ENCODE peak calls at places on chromosomes 1 and 21, in eight cellular contexts. One of them, this sample, is unnamed.

GRCh38 chr1:201904579-201904978 is 15.9 kb downstream of the SHISA4 start:
- DNase-seq in T follicular helper cell: no peak
- DNase-seq in fibroblast of pulmonary artery: peak
- DNase-seq in CD4-positive, alpha-beta memory T cell: no peak
- DNase-seq in fibroblast of the conjunctiva: peak
- DNase-seq in occipital lobe: no peak
- DNase-seq in Right ventricle myocardium inferior: no peak
- DNase-seq in PC-3: no peak
- DNase-seq in this sample: no peak

GRCh38 chr1:165815725-165816124 is 11.7 kb upstream of the UCK2 start:
- DNase-seq in CD4-positive, alpha-beta memory T cell: no peak
- DNase-seq in T follicular helper cell: no peak
- DNase-seq in fibroblast of the conjunctiva: no peak
- DNase-seq in occipital lobe: no peak
- DNase-seq in PC-3: peak
- DNase-seq in fibroblast of pulmonary artery: peak
- DNase-seq in Right ventricle myocardium inferior: no peak
- DNase-seq in this sample: no peak

GRCh38 chr1:202649553-202650392 is 60.5 kb downstream of the SYT2 start:
- DNase-seq in fibroblast of the conjunctiva: no peak
- DNase-seq in CD4-positive, alpha-beta memory T cell: no peak
- DNase-seq in fibroblast of pulmonary artery: no peak
- DNase-seq in occipital lobe: no peak
- DNase-seq in T follicular helper cell: no peak
- DNase-seq in PC-3: no peak
- DNase-seq in Right ventricle myocardium inferior: no peak
- DNase-seq in this sample: no peak

GRCh38 chr21:36615274-36615964 is 83.5 kb upstream of the SIM2 start:
- DNase-seq in T follicular helper cell: no peak
- DNase-seq in PC-3: peak
- DNase-seq in fibroblast of the conjunctiva: no peak
- DNase-seq in Right ventricle myocardium inferior: no peak
- DNase-seq in CD4-positive, alpha-beta memory T cell: no peak
- DNase-seq in fibroblast of pulmonary artery: no peak
- DNase-seq in occipital lobe: no peak
- DNase-seq in this sample: no peak

GRCh38 chr1:213443415-213443814 is 392.4 kb downstream of the RPS6KC1 start:
- DNase-seq in fibroblast of pulmonary artery: no peak
- DNase-seq in fibroblast of the conjunctiva: no peak
- DNase-seq in T follicular helper cell: no peak
- DNase-seq in PC-3: peak
- DNase-seq in CD4-positive, alpha-beta memory T cell: no peak
- DNase-seq in occipital lobe: no peak
- DNase-seq in Right ventricle myocardium inferior: no peak
- DNase-seq in this sample: no peak

GRCh38 chr1:84736944-84737343 is 46.7 kb upstream of the SSX2IP start:
- DNase-seq in occipital lobe: no peak
- DNase-seq in fibroblast of pulmonary artery: no peak
- DNase-seq in PC-3: no peak
- DNase-seq in fibroblast of the conjunctiva: no peak
- DNase-seq in CD4-positive, alpha-beta memory T cell: no peak
- DNase-seq in T follicular helper cell: no peak
- DNase-seq in Right ventricle myocardium inferior: no peak
- DNase-seq in this sample: no peak

GRCh38 chr1:47844556-47844950 is 152.6 kb downstream of the TRABD2B start:
- DNase-seq in fibroblast of pulmonary artery: no peak
- DNase-seq in CD4-positive, alpha-beta memory T cell: no peak
- DNase-seq in T follicular helper cell: no peak
- DNase-seq in occipital lobe: no peak
- DNase-seq in Right ventricle myocardium inferior: no peak
- DNase-seq in fibroblast of the conjunctiva: no peak
- DNase-seq in PC-3: no peak
- DNase-seq in this sample: no peak

GRCh38 chr1:37865348-37866119 is 6.1 kb upstream of the MTF1 start:
- DNase-seq in T follicular helper cell: no peak
- DNase-seq in Right ventricle myocardium inferior: no peak
- DNase-seq in PC-3: peak
- DNase-seq in occipital lobe: no peak
- DNase-seq in fibroblast of the conjunctiva: peak
- DNase-seq in fibroblast of pulmonary artery: no peak
- DNase-seq in CD4-positive, alpha-beta memory T cell: no peak
- DNase-seq in this sample: no peak

GRCh38 chr1:235806128-235806527 is 60.6 kb downstream of the LYST start:
- DNase-seq in fibroblast of the conjunctiva: no peak
- DNase-seq in Right ventricle myocardium inferior: no peak
- DNase-seq in T follicular helper cell: no peak
- DNase-seq in fibroblast of pulmonary artery: no peak
- DNase-seq in occipital lobe: no peak
- DNase-seq in CD4-positive, alpha-beta memory T cell: no peak
- DNase-seq in PC-3: no peak
- DNase-seq in this sample: no peak

GRCh38 chr21:44794031-44794374 is 7.6 kb downstream of the UBE2G2 start:
- DNase-seq in fibroblast of pulmonary artery: no peak
- DNase-seq in fibroblast of the conjunctiva: no peak
- DNase-seq in T follicular helper cell: no peak
- DNase-seq in occipital lobe: no peak
- DNase-seq in Right ventricle myocardium inferior: no peak
- DNase-seq in PC-3: no peak
- DNase-seq in CD4-positive, alpha-beta memory T cell: no peak
- DNase-seq in this sample: no peak

GRCh38 chr1:23967871-23968270 is 8.2 kb downstream of the PNRC2 start:
- DNase-seq in T follicular helper cell: no peak
- DNase-seq in CD4-positive, alpha-beta memory T cell: no peak
- DNase-seq in fibroblast of the conjunctiva: no peak
- DNase-seq in fibroblast of pulmonary artery: no peak
- DNase-seq in Right ventricle myocardium inferior: no peak
- DNase-seq in occipital lobe: no peak
- DNase-seq in PC-3: no peak
- DNase-seq in this sample: no peak

GRCh38 chr1:210754931-210755670 is 378.8 kb downstream of the KCNH1 start:
- DNase-seq in fibroblast of the conjunctiva: no peak
- DNase-seq in fibroblast of pulmonary artery: no peak
- DNase-seq in T follicular helper cell: no peak
- DNase-seq in CD4-positive, alpha-beta memory T cell: no peak
- DNase-seq in occipital lobe: peak
- DNase-seq in PC-3: peak
- DNase-seq in Right ventricle myocardium inferior: no peak
- DNase-seq in this sample: no peak

GRCh38 chr1:237875291-237875690 is 15.4 kb downstream of the ZP4 start:
- DNase-seq in PC-3: peak
- DNase-seq in fibroblast of pulmonary artery: no peak
- DNase-seq in Right ventricle myocardium inferior: no peak
- DNase-seq in occipital lobe: no peak
- DNase-seq in fibroblast of the conjunctiva: no peak
- DNase-seq in CD4-positive, alpha-beta memory T cell: no peak
- DNase-seq in T follicular helper cell: no peak
- DNase-seq in this sample: no peak

GRCh38 chr1:242890211-242890741 is 364.8 kb downstream of the CEP170 start:
- DNase-seq in fibroblast of the conjunctiva: no peak
- DNase-seq in fibroblast of pulmonary artery: no peak
- DNase-seq in occipital lobe: no peak
- DNase-seq in PC-3: peak
- DNase-seq in CD4-positive, alpha-beta memory T cell: no peak
- DNase-seq in Right ventricle myocardium inferior: no peak
- DNase-seq in T follicular helper cell: no peak
- DNase-seq in this sample: peak

GRCh38 chr1:33802268-33802667 is 61.6 kb upstream of the HMGB4 start:
- DNase-seq in fibroblast of the conjunctiva: no peak
- DNase-seq in PC-3: no peak
- DNase-seq in T follicular helper cell: no peak
- DNase-seq in occipital lobe: no peak
- DNase-seq in CD4-positive, alpha-beta memory T cell: no peak
- DNase-seq in Right ventricle myocardium inferior: no peak
- DNase-seq in fibroblast of pulmonary artery: no peak
- DNase-seq in this sample: no peak

GRCh38 chr1:33143181-33143580 is 38.7 kb downstream of the TRIM62 start:
- DNase-seq in PC-3: no peak
- DNase-seq in occipital lobe: no peak
- DNase-seq in fibroblast of the conjunctiva: no peak
- DNase-seq in T follicular helper cell: no peak
- DNase-seq in Right ventricle myocardium inferior: no peak
- DNase-seq in fibroblast of pulmonary artery: peak
- DNase-seq in CD4-positive, alpha-beta memory T cell: no peak
- DNase-seq in this sample: no peak

GRCh38 chr21:17949395-17949794 is 130.2 kb upstream of the C21orf91 start:
- DNase-seq in T follicular helper cell: no peak
- DNase-seq in fibroblast of pulmonary artery: peak
- DNase-seq in CD4-positive, alpha-beta memory T cell: no peak
- DNase-seq in fibroblast of the conjunctiva: no peak
- DNase-seq in PC-3: no peak
- DNase-seq in occipital lobe: no peak
- DNase-seq in Right ventricle myocardium inferior: no peak
- DNase-seq in this sample: no peak

GRCh38 chr1:41739061-41739955 is 179.4 kb downstream of the HIVEP3 start:
- DNase-seq in T follicular helper cell: peak
- DNase-seq in fibroblast of pulmonary artery: peak
- DNase-seq in occipital lobe: no peak
- DNase-seq in PC-3: no peak
- DNase-seq in Right ventricle myocardium inferior: peak
- DNase-seq in CD4-positive, alpha-beta memory T cell: peak
- DNase-seq in fibroblast of the conjunctiva: peak
- DNase-seq in this sample: peak

GRCh38 chr1:181062800-181063428 is 25.6 kb upstream of the IER5 start:
- DNase-seq in occipital lobe: no peak
- DNase-seq in PC-3: no peak
- DNase-seq in T follicular helper cell: no peak
- DNase-seq in CD4-positive, alpha-beta memory T cell: peak
- DNase-seq in Right ventricle myocardium inferior: no peak
- DNase-seq in fibroblast of pulmonary artery: no peak
- DNase-seq in fibroblast of the conjunctiva: no peak
- DNase-seq in this sample: no peak

GRCh38 chr1:26910343-26911160 is 3.2 kb downstream of the NR0B2 start:
- DNase-seq in occipital lobe: no peak
- DNase-seq in T follicular helper cell: no peak
- DNase-seq in PC-3: no peak
- DNase-seq in Right ventricle myocardium inferior: no peak
- DNase-seq in CD4-positive, alpha-beta memory T cell: no peak
- DNase-seq in fibroblast of pulmonary artery: no peak
- DNase-seq in fibroblast of the conjunctiva: no peak
- DNase-seq in this sample: no peak

GRCh38 chr1:222009105-222009730 is 267.3 kb upstream of the DUSP10 start:
- DNase-seq in Right ventricle myocardium inferior: no peak
- DNase-seq in fibroblast of the conjunctiva: no peak
- DNase-seq in PC-3: peak
- DNase-seq in fibroblast of pulmonary artery: peak
- DNase-seq in occipital lobe: no peak
- DNase-seq in T follicular helper cell: peak
- DNase-seq in CD4-positive, alpha-beta memory T cell: peak
- DNase-seq in this sample: no peak

GRCh38 chr1:179016694-179017382 is 8.9 kb upstream of the FAM20B start:
- DNase-seq in Right ventricle myocardium inferior: peak
- DNase-seq in PC-3: peak
- DNase-seq in fibroblast of pulmonary artery: peak
- DNase-seq in T follicular helper cell: no peak
- DNase-seq in occipital lobe: peak
- DNase-seq in fibroblast of the conjunctiva: peak
- DNase-seq in CD4-positive, alpha-beta memory T cell: no peak
- DNase-seq in this sample: peak

GRCh38 chr1:59043796-59044195 is 253.1 kb upstream of the FGGY start:
- DNase-seq in occipital lobe: no peak
- DNase-seq in T follicular helper cell: no peak
- DNase-seq in fibroblast of pulmonary artery: peak
- DNase-seq in Right ventricle myocardium inferior: peak
- DNase-seq in fibroblast of the conjunctiva: peak
- DNase-seq in PC-3: peak
- DNase-seq in CD4-positive, alpha-beta memory T cell: no peak
- DNase-seq in this sample: peak

GRCh38 chr1:97947751-97948150 is 26.9 kb upstream of the DPYD start:
- DNase-seq in T follicular helper cell: no peak
- DNase-seq in Right ventricle myocardium inferior: no peak
- DNase-seq in fibroblast of pulmonary artery: no peak
- DNase-seq in PC-3: no peak
- DNase-seq in fibroblast of the conjunctiva: no peak
- DNase-seq in CD4-positive, alpha-beta memory T cell: no peak
- DNase-seq in occipital lobe: no peak
- DNase-seq in this sample: no peak

GRCh38 chr1:245952383-245952989 is 554.6 kb downstream of the SMYD3 start:
- DNase-seq in CD4-positive, alpha-beta memory T cell: no peak
- DNase-seq in occipital lobe: no peak
- DNase-seq in fibroblast of the conjunctiva: no peak
- DNase-seq in PC-3: no peak
- DNase-seq in T follicular helper cell: no peak
- DNase-seq in fibroblast of pulmonary artery: no peak
- DNase-seq in Right ventricle myocardium inferior: no peak
- DNase-seq in this sample: no peak

GRCh38 chr1:101338714-101339430 is 102.1 kb downstream of the S1PR1 start:
- DNase-seq in fibroblast of the conjunctiva: no peak
- DNase-seq in T follicular helper cell: no peak
- DNase-seq in fibroblast of pulmonary artery: peak
- DNase-seq in Right ventricle myocardium inferior: no peak
- DNase-seq in occipital lobe: no peak
- DNase-seq in PC-3: peak
- DNase-seq in CD4-positive, alpha-beta memory T cell: no peak
- DNase-seq in this sample: no peak

GRCh38 chr1:91912267-91912666 is 26.3 kb upstream of the TGFBR3 start:
- DNase-seq in Right ventricle myocardium inferior: no peak
- DNase-seq in PC-3: no peak
- DNase-seq in T follicular helper cell: no peak
- DNase-seq in fibroblast of pulmonary artery: no peak
- DNase-seq in occipital lobe: no peak
- DNase-seq in fibroblast of the conjunctiva: no peak
- DNase-seq in CD4-positive, alpha-beta memory T cell: no peak
- DNase-seq in this sample: no peak

GRCh38 chr1:147627435-147628110 is 42.8 kb downstream of the ACP6 start:
- DNase-seq in CD4-positive, alpha-beta memory T cell: peak
- DNase-seq in fibroblast of the conjunctiva: peak
- DNase-seq in Right ventricle myocardium inferior: no peak
- DNase-seq in PC-3: peak
- DNase-seq in T follicular helper cell: peak
- DNase-seq in occipital lobe: no peak
- DNase-seq in fibroblast of pulmonary artery: peak
- DNase-seq in this sample: peak

GRCh38 chr1:68065766-68066165 is 15.3 kb upstream of the DIRAS3 start:
- DNase-seq in CD4-positive, alpha-beta memory T cell: no peak
- DNase-seq in fibroblast of pulmonary artery: no peak
- DNase-seq in Right ventricle myocardium inferior: no peak
- DNase-seq in PC-3: no peak
- DNase-seq in occipital lobe: no peak
- DNase-seq in fibroblast of the conjunctiva: no peak
- DNase-seq in T follicular helper cell: no peak
- DNase-seq in this sample: no peak

GRCh38 chr1:34057347-34057746 is 107.7 kb downstream of the CSMD2 start:
- DNase-seq in Right ventricle myocardium inferior: no peak
- DNase-seq in T follicular helper cell: no peak
- DNase-seq in fibroblast of the conjunctiva: no peak
- DNase-seq in CD4-positive, alpha-beta memory T cell: no peak
- DNase-seq in fibroblast of pulmonary artery: no peak
- DNase-seq in occipital lobe: no peak
- DNase-seq in PC-3: no peak
- DNase-seq in this sample: no peak

GRCh38 chr21:29295066-29295650 is 3.6 kb upstream of the BACH1 start:
- DNase-seq in occipital lobe: no peak
- DNase-seq in fibroblast of pulmonary artery: no peak
- DNase-seq in Right ventricle myocardium inferior: no peak
- DNase-seq in T follicular helper cell: peak
- DNase-seq in fibroblast of the conjunctiva: no peak
- DNase-seq in PC-3: no peak
- DNase-seq in CD4-positive, alpha-beta memory T cell: peak
- DNase-seq in this sample: no peak

GRCh38 chr1:218967836-218968235 is 205.8 kb upstream of the LYPLAL1 start:
- DNase-seq in T follicular helper cell: no peak
- DNase-seq in fibroblast of pulmonary artery: peak
- DNase-seq in CD4-positive, alpha-beta memory T cell: no peak
- DNase-seq in occipital lobe: no peak
- DNase-seq in fibroblast of the conjunctiva: no peak
- DNase-seq in Right ventricle myocardium inferior: no peak
- DNase-seq in PC-3: peak
- DNase-seq in this sample: no peak

GRCh38 chr21:45098867-45099266 is 24.5 kb downstream of the ADARB1 start:
- DNase-seq in T follicular helper cell: no peak
- DNase-seq in PC-3: peak
- DNase-seq in Right ventricle myocardium inferior: no peak
- DNase-seq in fibroblast of pulmonary artery: peak
- DNase-seq in fibroblast of the conjunctiva: no peak
- DNase-seq in occipital lobe: no peak
- DNase-seq in CD4-positive, alpha-beta memory T cell: no peak
- DNase-seq in this sample: no peak

GRCh38 chr1:207393610-207394009 is 60.5 kb upstream of the CR2 start:
- DNase-seq in T follicular helper cell: no peak
- DNase-seq in fibroblast of pulmonary artery: peak
- DNase-seq in PC-3: peak
- DNase-seq in fibroblast of the conjunctiva: peak
- DNase-seq in CD4-positive, alpha-beta memory T cell: no peak
- DNase-seq in occipital lobe: no peak
- DNase-seq in Right ventricle myocardium inferior: no peak
- DNase-seq in this sample: no peak

This sample was measured in Right ventricle myocardium superior.